ENCODE peak calls at places on chromosomes 16 and 17, in seven cellular contexts. E is neuronal stem cell, Z is mesendoderm, H is IMR-90, J is trophoblast cell, A is mesenchymal stem cell, C is H1. X is an unnamed sample.

GRCh38 chr17:46977750-46978488 is 1.1 kb downstream of the RPRML start:
- DNase-seq in J (no peak), H (no peak), C (no peak), A (no peak), E (no peak), Z (no peak), X (no peak)

GRCh38 chr17:5631958-5632357 is 47.6 kb upstream of the NLRP1 start:
- DNase-seq in A (no peak), C (no peak), J (no peak), H (no peak), E (no peak), Z (no peak), X (no peak)

GRCh38 chr16:10579965-10580918 is at the start of gene EMP2:
- DNase-seq in C (peak; percentile 31), J (peak; percentile 51), A (peak; percentile 81), E (peak; percentile 75), H (peak; percentile 65), Z (peak; percentile 87), X (peak; percentile 83)

GRCh38 chr16:27463741-27464662 is 62.0 kb downstream of the IL21R start:
- DNase-seq in A (no peak), E (no peak), Z (no peak), C (no peak), J (no peak), H (no peak), X (no peak)

GRCh38 chr17:45646288-45646988 is 137.7 kb upstream of the CRHR1 start:
- DNase-seq in Z (no peak), H (no peak), J (no peak), C (no peak), E (no peak), A (no peak), X (peak; percentile 30)

GRCh38 chr16:85204242-85205010 is 92.2 kb upstream of the CIBAR2 start:
- DNase-seq in C (no peak), A (peak; percentile 74), H (peak; percentile 93), Z (no peak), E (no peak), J (peak; percentile 43), X (no peak)

GRCh38 chr16:15502041-15502725 is 67.8 kb downstream of the BMERB1 start:
- DNase-seq in C (no peak), H (peak; percentile 96), J (peak; percentile 31), Z (peak; percentile 92), A (peak; percentile 97), E (no peak), X (no peak)

GRCh38 chr17:78925662-78926555 is 722 bp upstream of the TIMP2 start:
- DNase-seq in E (no peak), J (peak; percentile 81), A (peak; percentile 55), C (no peak), Z (peak; percentile 24), H (peak; percentile 87), X (peak; percentile 65)

GRCh38 chr17:21539146-21539545 is 153.2 kb upstream of the KCNJ18 start:
- DNase-seq in C (no peak), E (no peak), J (no peak), A (no peak), Z (no peak), H (peak; percentile 27), X (no peak)

GRCh38 chr17:14303343-14304221 is 2.7 kb downstream of the HS3ST3B1 start:
- DNase-seq in E (no peak), Z (peak; percentile 79), C (no peak), H (no peak), A (peak; percentile 47), J (peak; percentile 58), X (peak; percentile 71)

GRCh38 chr16:74766729-74767128 is 7.9 kb downstream of the FA2H start:
- DNase-seq in A (no peak), J (no peak), E (no peak), H (no peak), C (no peak), Z (no peak), X (peak; percentile 58)

GRCh38 chr17:31494259-31495048 is 103.0 kb downstream of the RAB11FIP4 start:
- DNase-seq in C (no peak), A (no peak), H (no peak), Z (peak; percentile 45), E (no peak), J (peak; percentile 66), X (no peak)

GRCh38 chr16:66548068-66548467 is 1.9 kb downstream of the TK2 start:
- DNase-seq in C (no peak), E (no peak), J (no peak), Z (no peak), H (no peak), A (no peak), X (no peak)
- H3K9ac ChIP-seq in C (no peak overlapping the region), E (no peak overlapping the region), J (no peak overlapping the region), Z (no peak overlapping the region), H (no peak overlapping the region), A (no peak overlapping the region), X (no peak overlapping the region)

GRCh38 chr16:4510747-4511426 is 27.7 kb downstream of the CDIP1 start:
- DNase-seq in E (no peak), C (no peak), Z (no peak), J (no peak), A (no peak), H (no peak), X (no peak)
- H3K4me1 ChIP-seq in E (no peaks in the 10 kb centered on the region), C (no peaks in the 10 kb centered on the region), Z (no peaks in the 10 kb centered on the region), J (peaks cover 5% of the 10 kb centered on the region), A (peaks cover 6% of the 10 kb centered on the region), H (no peaks in the 10 kb centered on the region), X (no peaks in the 10 kb centered on the region)

GRCh38 chr16:82631701-82632685 is 5.2 kb downstream of the CDH13 start:
- DNase-seq in J (no peak), A (peak; percentile 37), H (peak; percentile 33), C (no peak), E (no peak), Z (peak; percentile 73), X (peak; percentile 50)
- H2AK5ac ChIP-seq in J (no peak overlapping the region), A (peak overlapping the region; percentile 23), H (peak overlapping the region; percentile 95), C (peak overlapping the region; percentile 27), E (peak overlapping the region; percentile 10), Z (no peak overlapping the region), X (no peak overlapping the region)

GRCh38 chr16:3138823-3139426 is 4.1 kb downstream of the ZNF213 start:
- DNase-seq in A (no peak), E (no peak), H (no peak), Z (no peak), C (no peak), J (no peak), X (no peak)

GRCh38 chr16:3134338-3135119 is at the start of gene ZNF213:
- DNase-seq in C (peak; percentile 93), E (peak; percentile 97), Z (peak; percentile 100), A (peak; percentile 99), H (peak; percentile 97), J (peak; percentile 99), X (peak; percentile 98)

GRCh38 chr16:3138342-3138741 is 3.5 kb downstream of the ZNF213 start:
- DNase-seq in J (no peak), C (no peak), Z (no peak), A (no peak), E (no peak), H (no peak), X (no peak)

GRCh38 chr16:3135120-3135715 is 389 bp downstream of the ZNF213 start:
- DNase-seq in Z (no peak), J (no peak), E (no peak), C (no peak), H (no peak), A (no peak), X (no peak)

GRCh38 chr16:3137267-3137666 is 2.4 kb downstream of the ZNF213 start:
- DNase-seq in C (no peak), A (no peak), J (no peak), E (no peak), H (no peak), Z (no peak), X (no peak)
- H3K9ac ChIP-seq in C (no peak overlapping the region), A (peak overlapping the region; percentile 26), J (no peak overlapping the region), E (no peak overlapping the region), H (no peak overlapping the region), Z (no peak overlapping the region), X (no peak overlapping the region)

DNA sequence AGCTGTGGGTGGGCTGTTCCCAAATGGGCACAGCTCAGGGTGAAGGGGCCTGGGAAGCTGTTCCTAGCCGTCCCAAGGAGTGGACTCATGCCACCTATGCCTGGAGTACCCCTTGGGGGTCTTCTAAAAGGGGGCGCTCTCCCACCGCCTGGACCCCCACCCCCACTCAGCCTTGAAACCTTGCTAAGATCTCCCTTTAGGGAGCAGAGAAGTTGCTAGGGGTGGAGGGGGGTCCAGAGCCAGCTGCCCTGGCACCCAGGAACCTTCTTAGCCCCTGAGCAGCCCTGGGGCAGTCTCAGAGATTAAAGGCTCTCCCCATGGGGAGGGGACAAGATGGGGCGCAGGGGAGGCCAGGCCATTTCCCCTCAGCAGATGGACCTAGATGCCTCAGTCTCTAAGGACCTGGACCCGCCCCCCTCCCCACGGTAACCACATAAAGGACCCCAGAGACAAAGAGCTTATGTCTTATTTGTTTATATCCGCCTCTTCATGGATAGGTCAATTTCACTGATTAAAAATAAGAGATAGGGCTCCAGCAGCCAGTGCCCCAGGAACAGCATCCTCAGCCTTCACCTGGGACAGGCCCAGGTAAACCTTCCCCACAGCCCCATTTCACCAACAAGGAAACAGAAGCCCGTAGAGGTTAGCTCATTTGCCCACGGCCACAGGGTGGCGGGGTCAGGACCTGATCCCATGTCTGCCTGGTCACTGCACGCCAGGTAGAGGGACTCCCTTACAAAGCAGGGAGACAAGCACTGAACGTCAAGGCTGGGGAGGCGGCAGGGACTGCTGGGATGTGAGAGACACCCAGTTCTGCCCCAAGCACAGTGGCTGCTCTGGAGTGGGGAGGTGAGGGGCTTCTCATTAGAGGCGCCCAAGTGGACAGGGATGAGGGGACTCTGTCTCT is 3.4 kb downstream of the MTSS2 start:
- DNase-seq in C (no peak), J (peak; percentile 70), Z (peak; percentile 47), E (no peak), H (no peak), A (no peak), X (no peak)
- H3K4me1 ChIP-seq in C (peaks cover 10% of the 10 kb centered on the region), J (peaks cover 43% of the 10 kb centered on the region), Z (peaks cover 3% of the 10 kb centered on the region), E (peaks cover 27% of the 10 kb centered on the region), H (peaks cover 46% of the 10 kb centered on the region), A (peaks cover 60% of the 10 kb centered on the region), X (no peaks in the 10 kb centered on the region)

DNA sequence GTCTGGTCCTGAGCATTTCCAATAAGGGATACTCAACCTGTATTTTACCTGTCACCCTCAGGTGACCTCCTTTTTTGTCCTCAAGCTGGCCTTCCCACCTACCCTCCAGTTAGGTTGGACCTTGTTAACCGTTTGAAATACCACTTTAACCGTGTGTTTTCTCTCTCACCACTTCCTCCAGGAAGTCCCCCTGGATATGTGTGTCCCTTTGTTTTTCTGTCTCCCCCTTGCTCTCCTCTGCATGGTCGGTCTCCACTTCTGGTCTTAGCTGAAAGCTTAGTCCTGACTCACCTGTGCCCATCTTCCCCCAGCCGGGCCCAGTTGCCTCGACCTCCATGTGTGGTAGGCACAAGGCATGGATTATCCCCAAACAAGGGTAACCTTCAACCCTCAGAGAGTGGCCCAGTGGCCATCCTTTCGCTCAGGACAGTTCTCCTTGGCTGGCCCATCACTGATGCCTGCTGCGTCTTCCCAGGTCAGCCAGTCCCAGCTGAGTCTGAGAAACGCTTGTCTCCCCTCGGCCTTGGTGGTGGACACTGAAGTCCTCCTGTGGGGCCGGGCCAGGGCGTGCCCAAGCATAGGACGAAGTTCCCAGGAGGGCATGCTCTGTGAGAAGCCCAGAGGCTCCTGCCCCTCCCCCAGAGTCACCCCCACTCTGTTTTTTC is 20.0 kb downstream of the LASP1 start:
- DNase-seq in H (no peak), A (no peak), Z (no peak), E (no peak), J (no peak), C (no peak), X (no peak)
- H2AK5ac ChIP-seq in H (no peak overlapping the region), A (no peak overlapping the region), Z (no peak overlapping the region), E (no peak overlapping the region), J (no peak overlapping the region), C (no peak overlapping the region), X (no peak overlapping the region)

X was measured in H9.